ENCODE peak calls at places on chromosomes 5 and 9, in ten cellular contexts. A is psoas muscle; Q is EL; J is GM10248; F is Kasumi-1; Z is RPMI8226; E is LHCN-M2; H is stimulated activated naive B cell treated with anti-CD40 and anti-IgM and Interleukin-4, amounts not matched to agents 10 μg/mL and 1 μg/mL and 100 μg/mL, for 72 hours; V is stimulated activated CD4-positive, alpha-beta T cell treated with anti-CD3 and anti-CD28 coated beads, Interleukin-15, amount 100 ng/mL, for 1 hour; S is KG1. X is an unnamed sample.

GRCh38 chr9:12166511-12166910 is 526.7 kb upstream of the TYRP1 start:
- DNase-seq in A (no peak), J (no peak), E (no peak), H (no peak), S (no peak), V (no peak), F (peak; percentile 25), Z (peak; percentile 24), Q (no peak), X (no peak)

GRCh38 chr9:112839331-112839730 is 51.3 kb downstream of the SLC46A2 start:
- DNase-seq in V (no peak), H (no peak), Q (no peak), S (no peak), J (no peak), Z (no peak), E (no peak), F (peak; percentile 67), A (no peak), X (no peak)

GRCh38 chr5:168159425-168159824 is 132.0 kb upstream of the WWC1 start:
- DNase-seq in Z (peak; percentile 54), A (no peak), H (no peak), F (no peak), S (peak; percentile 13), V (no peak), Q (no peak), J (peak; percentile 34), E (no peak), X (no peak)

GRCh38 chr5:134145061-134145757 is 30.7 kb downstream of the TCF7 start:
- DNase-seq in Q (no peak), H (no peak), F (no peak), Z (no peak), E (no peak), S (no peak), J (no peak), A (no peak), V (no peak), X (no peak)

GRCh38 chr9:27059406-27059805 is 49.6 kb upstream of the TEK start:
- DNase-seq in A (no peak), F (no peak), J (no peak), H (no peak), V (no peak), E (no peak), S (no peak), Q (no peak), Z (no peak), X (no peak)

GRCh38 chr9:23123048-23123632 is 676.5 kb downstream of the DMRTA1 start:
- DNase-seq in Q (peak; percentile 8), H (no peak), F (peak; percentile 60), S (peak; percentile 32), A (no peak), J (no peak), V (no peak), Z (peak; percentile 53), E (peak; percentile 9), X (no peak)

GRCh38 chr9:131951905-131952304 is 127.8 kb downstream of the MED27 start:
- DNase-seq in Z (no peak), Q (peak; percentile 23), A (peak; percentile 62), E (peak; percentile 64), V (no peak), S (no peak), F (no peak), H (no peak), J (no peak), X (no peak)

GRCh38 chr5:133214153-133214820 is 162.5 kb downstream of the HSPA4 start:
- DNase-seq in S (no peak), H (no peak), Z (no peak), Q (no peak), A (no peak), V (no peak), J (no peak), F (no peak), E (no peak), X (no peak)

GRCh38 chr9:99134893-99135341 is 30.0 kb downstream of the TGFBR1 start:
- DNase-seq in F (no peak), A (no peak), H (no peak), E (peak; percentile 63), V (no peak), Q (peak; percentile 71), S (no peak), J (no peak), Z (no peak), X (no peak)

GRCh38 chr9:126377521-126377920 is 50.9 kb downstream of the MVB12B start:
- DNase-seq in H (no peak), A (no peak), V (no peak), Q (no peak), E (no peak), S (no peak), J (no peak), F (no peak), Z (no peak), X (no peak)

GRCh38 chr9:16371306-16371705 is 499.2 kb downstream of the BNC2 start:
- DNase-seq in Z (no peak), Q (no peak), S (no peak), E (no peak), F (no peak), V (no peak), A (no peak), J (no peak), H (no peak), X (no peak)

X was measured in germinal center.